ENCODE peak calls at places on chromosomes 6 and 20, in four cellular contexts. C, T, K and J are unnamed samples.

GRCh38 chr6:149483849-149484635 is 772 bp downstream of the ZC3H12D start:
- DNase-seq in C (no peak), T (no peak), K (no peak), J (no peak)

GRCh38 chr6:7431594-7432390 is 42.2 kb downstream of the RIOK1 start:
- DNase-seq in C (no peak), T (no peak), K (no peak), J (no peak)

GRCh38 chr6:43286456-43286994 is 11.5 kb upstream of the SLC22A7 start:
- DNase-seq in C (no peak), T (no peak), K (no peak), J (no peak)

GRCh38 chr6:135146160-135146920 is 34.8 kb upstream of the MYB start:
- DNase-seq in C (no peak), T (no peak), K (no peak), J (peak; percentile 51)

GRCh38 chr6:88481519-88481918 is 315.4 kb upstream of the CNR1 start:
- DNase-seq in C (no peak), T (no peak), K (no peak), J (no peak)

GRCh38 chr6:84227044-84227433 is 404 bp downstream of the CEP162 start:
- DNase-seq in C (peak; percentile 23), T (no peak), K (no peak), J (no peak)

GRCh38 chr6:107956586-107957164 is 1.3 kb downstream of the SEC63 start:
- DNase-seq in C (peak; percentile 53), T (no peak), K (peak; percentile 8), J (peak; percentile 48)

GRCh38 chr6:29071831-29072723 is 15.0 kb downstream of the OR2B3 start:
- DNase-seq in C (peak; percentile 53), T (no peak), K (no peak), J (peak; percentile 45)

GRCh38 chr6:107809966-107810365 is 14.1 kb downstream of the SCML4 start:
- DNase-seq in C (no peak), T (no peak), K (no peak), J (no peak)

GRCh38 chr20:37344506-37345338 is 1.2 kb upstream of the SRC start:
- DNase-seq in C (no peak), T (no peak), K (no peak), J (no peak)

GRCh38 chr6:110491644-110492317 is 15.4 kb upstream of the SLC22A16 start:
- DNase-seq in C (no peak), T (no peak), K (no peak), J (peak; percentile 48)

GRCh38 chr6:157225575-157225995 is 97.7 kb downstream of the TMEM242 start:
- DNase-seq in C (no peak), T (peak; percentile 48), K (no peak), J (no peak)

GRCh38 chr6:2875840-2876207 is 27.3 kb downstream of the SERPINB9 start:
- DNase-seq in C (no peak), T (no peak), K (no peak), J (no peak)

GRCh38 chr6:15148356-15149058 is 97.4 kb upstream of the JARID2 start:
- DNase-seq in C (no peak), T (no peak), K (peak; percentile 78), J (peak; percentile 32)

GRCh38 chr6:144264270-144265060 is 20.7 kb upstream of the UTRN start:
- DNase-seq in C (peak; percentile 64), T (peak; percentile 55), K (peak; percentile 82), J (peak; percentile 35)

GRCh38 chr20:10523438-10523837 is 88.3 kb downstream of the SLX4IP start:
- DNase-seq in C (no peak), T (no peak), K (no peak), J (peak; percentile 82)

GRCh38 chr6:33728438-33728837 is 16.9 kb upstream of the UQCC2 start:
- DNase-seq in C (no peak), T (no peak), K (no peak), J (no peak)

GRCh38 chr6:124982669-124983068 is 20.4 kb downstream of the RNF217 start:
- DNase-seq in C (no peak), T (no peak), K (no peak), J (no peak)

GRCh38 chr6:111598211-111598610 is 7.5 kb downstream of the TRAF3IP2 start:
- DNase-seq in C (no peak), T (no peak), K (no peak), J (no peak)

GRCh38 chr6:36595168-36595818 is 1.1 kb downstream of the SRSF3 start:
- DNase-seq in C (peak; percentile 53), T (no peak), K (no peak), J (peak; percentile 64)

GRCh38 chr20:23156170-23156841 is 70.2 kb upstream of the CD93 start:
- DNase-seq in C (no peak), T (no peak), K (no peak), J (no peak)

GRCh38 chr20:50663095-50663821 is 28.1 kb downstream of the RIPOR3 start:
- DNase-seq in C (peak; percentile 46), T (peak; percentile 62), K (no peak), J (no peak)
- TF ChIP-seq CTCF in C (peak; percentile 2), T (no peak), K (no peak), J (peak; percentile 32)

GRCh38 chr20:35319206-35320197 is 27.3 kb upstream of the FAM83C start:
- DNase-seq in C (no peak), T (no peak), K (no peak), J (peak; percentile 37)
- H3K4me3 ChIP-seq in C (no peak overlapping the region), T (no peak overlapping the region), K (no peak overlapping the region), J (no peak overlapping the region)

GRCh38 chr20:25059866-25060465 is 2.0 kb upstream of the ACSS1 start:
- DNase-seq in C (no peak), T (peak; percentile 37), K (no peak), J (no peak)
- H3K27ac ChIP-seq in C (no peak overlapping the region), T (peak overlapping the region; percentile 90), K (no peak overlapping the region), J (no peak overlapping the region)

GRCh38 chr6:154805288-154805911 is 72.2 kb downstream of the SCAF8 start:
- DNase-seq in C (peak; percentile 23), T (no peak), K (peak; percentile 32), J (peak; percentile 61)
- TF ChIP-seq CTCF in C (peak; percentile 46), T (peak; percentile 37), K (peak; percentile 57), J (peak; percentile 55)